ENCODE peak calls at places on chromosomes 11 and 22, in ten cellular contexts. C, U, O, E, Y, W, A, P, J and F are unnamed samples.

GRCh38 chr22:34113381-34113780 is 193.1 kb upstream of the LARGE1 start:
- DNase-seq in Y (no peak), U (no peak), C (no peak), E (no peak), J (no peak), A (no peak), P (no peak), W (no peak), O (no peak), F (no peak)

GRCh38 chr11:3130269-3131071 is 34.6 kb downstream of the OSBPL5 start:
- DNase-seq in J (no peak), Y (no peak), U (no peak), C (no peak), P (no peak), W (no peak), A (peak), E (no peak), O (no peak), F (no peak)

GRCh38 chr11:1036303-1036923 is at the start of gene MUC6:
- DNase-seq in O (no peak), P (no peak), J (no peak), W (no peak), A (no peak), E (no peak), C (no peak), Y (no peak), U (no peak), F (no peak)

GRCh38 chr22:23800297-23801237 is 13.8 kb downstream of the SMARCB1 start:
- DNase-seq in P (no peak), C (no peak), J (no peak), O (no peak), A (no peak), U (no peak), Y (no peak), E (no peak), W (no peak), F (no peak)

GRCh38 chr11:109704432-109704831 is 282.4 kb downstream of the C11orf87 start:
- DNase-seq in Y (no peak), A (no peak), J (no peak), U (no peak), C (no peak), P (no peak), E (no peak), W (no peak), O (no peak), F (no peak)

GRCh38 chr11:73244589-73245240 is 26.6 kb downstream of the P2RY2 start:
- DNase-seq in J (no peak), Y (peak), A (no peak), C (no peak), W (no peak), P (no peak), E (no peak), O (no peak), U (no peak), F (no peak)

GRCh38 chr11:33194455-33194854 is 33.2 kb upstream of the CSTF3 start:
- DNase-seq in Y (no peak), C (no peak), J (no peak), A (no peak), U (no peak), O (no peak), W (no peak), E (no peak), P (no peak), F (no peak)

GRCh38 chr11:91081440-91082088 is 858.7 kb upstream of the CHORDC1 start:
- DNase-seq in P (no peak), E (no peak), U (peak), J (no peak), W (no peak), Y (no peak), O (no peak), A (no peak), C (no peak), F (peak)

GRCh38 chr11:65861533-65862183 is 1.4 kb downstream of the MUS81 start:
- DNase-seq in A (no peak), U (no peak), Y (peak), O (no peak), E (no peak), C (no peak), J (no peak), P (no peak), W (no peak), F (no peak)

GRCh38 chr11:34890812-34891211 is 25.4 kb downstream of the APIP start:
- DNase-seq in Y (no peak), W (no peak), U (peak), P (no peak), J (no peak), A (peak), O (no peak), E (no peak), C (no peak), F (no peak)

GRCh38 chr11:68996376-68997123 is 15.8 kb upstream of the MRGPRD start:
- DNase-seq in J (no peak), P (no peak), U (no peak), Y (peak), C (no peak), E (no peak), O (no peak), W (no peak), A (no peak), F (no peak)

GRCh38 chr11:106276859-106277436 is 199.5 kb downstream of the AASDHPPT start:
- DNase-seq in J (no peak), W (no peak), E (no peak), U (no peak), C (no peak), A (peak), P (no peak), O (no peak), Y (peak), F (no peak)

GRCh38 chr22:34841321-34841901 is 224.5 kb upstream of the ISX start:
- DNase-seq in J (no peak), U (no peak), A (no peak), P (no peak), E (no peak), W (no peak), O (no peak), C (no peak), Y (peak), F (no peak)

GRCh38 chr11:33701831-33702230 is 1.2 kb upstream of the C11orf91 start:
- DNase-seq in E (no peak), U (peak), C (no peak), P (no peak), W (no peak), J (no peak), A (no peak), O (no peak), Y (no peak), F (peak)

GRCh38 chr11:125394306-125394705 is 101.8 kb downstream of the FEZ1 start:
- DNase-seq in P (no peak), E (no peak), A (peak), U (no peak), C (no peak), J (no peak), W (no peak), O (no peak), Y (no peak), F (no peak)

GRCh38 chr11:32353884-32354283 is 81.5 kb downstream of the WT1 start:
- DNase-seq in P (no peak), C (no peak), U (no peak), O (no peak), W (no peak), E (no peak), A (no peak), Y (no peak), J (no peak), F (no peak)